ENCODE peak calls at places on chromosomes 2 and 18, in ten cellular contexts. One of them, this sample, is unnamed. For H3K4me1, the result is how much of the 10 kb centered on the place peaks cover.

GRCh38 chr2:23541453-23542334 is 156.7 kb downstream of the KLHL29 start:
- DNase-seq in body of pancreas: no peak
- DNase-seq in Peyer's patch: no peak
- DNase-seq in IMR-90: no peak
- DNase-seq in A549: no peak
- DNase-seq in H1: no peak
- DNase-seq in heart left ventricle: no peak
- DNase-seq in uterus: peak
- DNase-seq in sigmoid colon: peak
- DNase-seq in adrenal gland: peak
- DNase-seq in this sample: no peak

GRCh38 chr18:8949206-8949605 is 153.3 kb upstream of the NDUFV2 start:
- DNase-seq in body of pancreas: no peak
- DNase-seq in IMR-90: peak
- DNase-seq in adrenal gland: no peak
- DNase-seq in A549: no peak
- DNase-seq in H1: no peak
- DNase-seq in heart left ventricle: no peak
- DNase-seq in sigmoid colon: peak
- DNase-seq in uterus: no peak
- DNase-seq in Peyer's patch: no peak
- DNase-seq in this sample: no peak

GRCh38 chr18:9156604-9157249 is 20.1 kb downstream of the ANKRD12 start:
- DNase-seq in body of pancreas: no peak
- DNase-seq in heart left ventricle: no peak
- DNase-seq in adrenal gland: no peak
- DNase-seq in sigmoid colon: no peak
- DNase-seq in A549: no peak
- DNase-seq in Peyer's patch: no peak
- DNase-seq in uterus: no peak
- DNase-seq in H1: no peak
- DNase-seq in IMR-90: no peak
- DNase-seq in this sample: no peak

GRCh38 chr2:73877071-73877802 is 15.6 kb upstream of the ACTG2 start:
- DNase-seq in H1: no peak
- DNase-seq in adrenal gland: no peak
- DNase-seq in uterus: no peak
- DNase-seq in sigmoid colon: no peak
- DNase-seq in A549: no peak
- DNase-seq in body of pancreas: no peak
- DNase-seq in IMR-90: no peak
- DNase-seq in Peyer's patch: no peak
- DNase-seq in heart left ventricle: no peak
- DNase-seq in this sample: no peak

GRCh38 chr2:205370726-205371125 is 311.6 kb upstream of the NRP2 start:
- DNase-seq in heart left ventricle: no peak
- DNase-seq in body of pancreas: no peak
- DNase-seq in sigmoid colon: no peak
- DNase-seq in IMR-90: no peak
- DNase-seq in uterus: no peak
- DNase-seq in Peyer's patch: no peak
- DNase-seq in A549: no peak
- DNase-seq in H1: no peak
- DNase-seq in adrenal gland: no peak
- DNase-seq in this sample: no peak

GRCh38 chr18:46917108-46917807 is at the start of the genes KATNAL2 and PIAS2:
- DNase-seq in IMR-90: peak
- DNase-seq in body of pancreas: peak
- DNase-seq in uterus: peak
- DNase-seq in A549: peak
- DNase-seq in heart left ventricle: peak
- DNase-seq in H1: peak
- DNase-seq in Peyer's patch: peak
- DNase-seq in adrenal gland: peak
- DNase-seq in sigmoid colon: peak
- DNase-seq in this sample: peak

GRCh38 chr18:69898241-69898861 is 49.3 kb downstream of the CD226 start:
- DNase-seq in adrenal gland: no peak
- DNase-seq in heart left ventricle: no peak
- DNase-seq in body of pancreas: no peak
- DNase-seq in H1: no peak
- DNase-seq in IMR-90: no peak
- DNase-seq in A549: no peak
- DNase-seq in sigmoid colon: no peak
- DNase-seq in Peyer's patch: no peak
- DNase-seq in uterus: no peak
- DNase-seq in this sample: no peak

GRCh38 chr18:1906421-1906820 is 664.9 kb downstream of the METTL4 start:
- DNase-seq in body of pancreas: no peak
- DNase-seq in IMR-90: no peak
- DNase-seq in H1: no peak
- DNase-seq in adrenal gland: no peak
- DNase-seq in A549: no peak
- DNase-seq in sigmoid colon: no peak
- DNase-seq in uterus: no peak
- DNase-seq in heart left ventricle: no peak
- DNase-seq in Peyer's patch: no peak
- DNase-seq in this sample: no peak

GRCh38 chr18:50009772-50010171 is 185.2 kb downstream of the MYO5B start:
- DNase-seq in Peyer's patch: peak
- DNase-seq in heart left ventricle: no peak
- DNase-seq in H1: peak
- DNase-seq in adrenal gland: peak
- DNase-seq in IMR-90: peak
- DNase-seq in A549: peak
- DNase-seq in sigmoid colon: no peak
- DNase-seq in uterus: no peak
- DNase-seq in body of pancreas: peak
- DNase-seq in this sample: no peak

GRCh38 chr2:236241181-236242056 is 22.8 kb downstream of the ASB18 start:
- DNase-seq in A549: no peak
- DNase-seq in H1: no peak
- DNase-seq in body of pancreas: no peak
- DNase-seq in Peyer's patch: no peak
- DNase-seq in adrenal gland: no peak
- DNase-seq in sigmoid colon: no peak
- DNase-seq in uterus: no peak
- DNase-seq in IMR-90: no peak
- DNase-seq in heart left ventricle: no peak
- DNase-seq in this sample: no peak

GRCh38 chr2:149692837-149693518 is 105.4 kb upstream of the MMADHC start:
- DNase-seq in A549: no peak
- DNase-seq in uterus: no peak
- DNase-seq in adrenal gland: no peak
- DNase-seq in body of pancreas: no peak
- DNase-seq in sigmoid colon: no peak
- DNase-seq in heart left ventricle: no peak
- DNase-seq in IMR-90: peak
- DNase-seq in Peyer's patch: no peak
- DNase-seq in H1: no peak
- DNase-seq in this sample: no peak

GRCh38 chr18:67104700-67105284 is 411.7 kb downstream of the DSEL start:
- DNase-seq in A549: peak
- DNase-seq in uterus: no peak
- DNase-seq in body of pancreas: peak
- DNase-seq in H1: peak
- DNase-seq in adrenal gland: peak
- DNase-seq in Peyer's patch: no peak
- DNase-seq in heart left ventricle: no peak
- DNase-seq in IMR-90: peak
- DNase-seq in sigmoid colon: no peak
- DNase-seq in this sample: no peak

GRCh38 chr2:172674034-172674967 is 61.3 kb upstream of the RAPGEF4 start:
- DNase-seq in Peyer's patch: no peak
- DNase-seq in heart left ventricle: peak
- DNase-seq in sigmoid colon: no peak
- DNase-seq in body of pancreas: peak
- DNase-seq in A549: no peak
- DNase-seq in H1: peak
- DNase-seq in IMR-90: no peak
- DNase-seq in adrenal gland: peak
- DNase-seq in uterus: no peak
- DNase-seq in this sample: peak

GRCh38 chr2:172330060-172330671 is 97.2 kb upstream of the ITGA6 start:
- DNase-seq in IMR-90: no peak
- DNase-seq in A549: no peak
- DNase-seq in uterus: no peak
- DNase-seq in H1: no peak
- DNase-seq in Peyer's patch: peak
- DNase-seq in heart left ventricle: no peak
- DNase-seq in body of pancreas: peak
- DNase-seq in sigmoid colon: no peak
- DNase-seq in adrenal gland: no peak
- DNase-seq in this sample: no peak

GRCh38 chr2:101697124-101697793 is at the start of gene MAP4K4:
- DNase-seq in heart left ventricle: peak
- DNase-seq in IMR-90: peak
- DNase-seq in H1: peak
- DNase-seq in adrenal gland: peak
- DNase-seq in A549: peak
- DNase-seq in uterus: peak
- DNase-seq in sigmoid colon: peak
- DNase-seq in Peyer's patch: peak
- DNase-seq in body of pancreas: peak
- DNase-seq in this sample: peak
- TF ChIP-seq CTCF in heart left ventricle: peak
- TF ChIP-seq CTCF in IMR-90: peak
- TF ChIP-seq CTCF in H1: no peak
- TF ChIP-seq CTCF in adrenal gland: no peak
- TF ChIP-seq CTCF in A549: peak
- TF ChIP-seq CTCF in uterus: peak
- TF ChIP-seq CTCF in sigmoid colon: peak
- TF ChIP-seq CTCF in Peyer's patch: no peak
- TF ChIP-seq CTCF in body of pancreas: no peak
- TF ChIP-seq CTCF in this sample: peak

DNA sequence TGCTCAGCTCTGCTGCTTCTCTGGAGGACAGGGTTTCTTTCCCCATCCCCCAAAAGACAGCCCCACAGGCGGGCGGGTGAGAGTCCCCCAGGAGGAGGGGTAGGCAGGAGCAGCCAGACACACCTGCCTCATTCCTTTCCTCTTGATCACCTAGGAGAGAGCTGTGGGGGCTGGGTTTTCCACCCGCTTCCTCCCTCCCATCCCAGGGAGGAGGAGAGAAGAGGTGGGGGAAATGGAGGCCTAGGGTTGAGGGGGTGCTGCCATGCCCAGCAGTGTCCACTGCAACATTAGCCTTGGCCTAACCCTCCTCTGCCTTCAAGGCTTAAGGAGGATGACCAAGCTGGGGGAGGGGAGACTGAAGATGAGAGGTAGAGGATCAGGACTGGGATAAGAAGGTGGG is 14.7 kb downstream of the WNT10A start:
- DNase-seq in adrenal gland: no peak
- DNase-seq in H1: no peak
- DNase-seq in heart left ventricle: no peak
- DNase-seq in Peyer's patch: no peak
- DNase-seq in body of pancreas: no peak
- DNase-seq in A549: no peak
- DNase-seq in uterus: no peak
- DNase-seq in IMR-90: no peak
- DNase-seq in sigmoid colon: no peak
- DNase-seq in this sample: no peak
- H3K4me1 ChIP-seq in adrenal gland: under half
- H3K4me1 ChIP-seq in H1: under half
- H3K4me1 ChIP-seq in heart left ventricle: under half
- H3K4me1 ChIP-seq in Peyer's patch: under half
- H3K4me1 ChIP-seq in body of pancreas: under half
- H3K4me1 ChIP-seq in A549: under half
- H3K4me1 ChIP-seq in uterus: under half
- H3K4me1 ChIP-seq in IMR-90: under half
- H3K4me1 ChIP-seq in sigmoid colon: under half
- H3K4me1 ChIP-seq in this sample: half or more

GRCh38 chr2:200901459-200902072 is 12.4 kb downstream of the NIF3L1 start:
- DNase-seq in body of pancreas: peak
- DNase-seq in A549: peak
- DNase-seq in H1: peak
- DNase-seq in heart left ventricle: no peak
- DNase-seq in IMR-90: peak
- DNase-seq in adrenal gland: peak
- DNase-seq in sigmoid colon: peak
- DNase-seq in uterus: peak
- DNase-seq in Peyer's patch: no peak
- DNase-seq in this sample: no peak

GRCh38 chr2:200909958-200910357 is 20.8 kb downstream of the NIF3L1 start:
- DNase-seq in A549: no peak
- DNase-seq in uterus: no peak
- DNase-seq in H1: no peak
- DNase-seq in IMR-90: no peak
- DNase-seq in sigmoid colon: no peak
- DNase-seq in adrenal gland: no peak
- DNase-seq in heart left ventricle: no peak
- DNase-seq in body of pancreas: no peak
- DNase-seq in Peyer's patch: no peak
- DNase-seq in this sample: no peak

GRCh38 chr2:200905618-200906296 is 16.6 kb downstream of the NIF3L1 start:
- DNase-seq in body of pancreas: peak
- DNase-seq in sigmoid colon: no peak
- DNase-seq in IMR-90: peak
- DNase-seq in adrenal gland: peak
- DNase-seq in uterus: peak
- DNase-seq in H1: no peak
- DNase-seq in heart left ventricle: peak
- DNase-seq in A549: peak
- DNase-seq in Peyer's patch: peak
- DNase-seq in this sample: peak
- TF ChIP-seq POLR2A in body of pancreas: no peak
- TF ChIP-seq POLR2A in sigmoid colon: no peak
- TF ChIP-seq POLR2A in IMR-90: no peak
- TF ChIP-seq POLR2A in adrenal gland: no peak
- TF ChIP-seq POLR2A in uterus: no peak
- TF ChIP-seq POLR2A in H1: no peak
- TF ChIP-seq POLR2A in heart left ventricle: no peak
- TF ChIP-seq POLR2A in A549: no peak
- TF ChIP-seq POLR2A in Peyer's patch: no peak
- TF ChIP-seq POLR2A in this sample: no peak

DNA sequence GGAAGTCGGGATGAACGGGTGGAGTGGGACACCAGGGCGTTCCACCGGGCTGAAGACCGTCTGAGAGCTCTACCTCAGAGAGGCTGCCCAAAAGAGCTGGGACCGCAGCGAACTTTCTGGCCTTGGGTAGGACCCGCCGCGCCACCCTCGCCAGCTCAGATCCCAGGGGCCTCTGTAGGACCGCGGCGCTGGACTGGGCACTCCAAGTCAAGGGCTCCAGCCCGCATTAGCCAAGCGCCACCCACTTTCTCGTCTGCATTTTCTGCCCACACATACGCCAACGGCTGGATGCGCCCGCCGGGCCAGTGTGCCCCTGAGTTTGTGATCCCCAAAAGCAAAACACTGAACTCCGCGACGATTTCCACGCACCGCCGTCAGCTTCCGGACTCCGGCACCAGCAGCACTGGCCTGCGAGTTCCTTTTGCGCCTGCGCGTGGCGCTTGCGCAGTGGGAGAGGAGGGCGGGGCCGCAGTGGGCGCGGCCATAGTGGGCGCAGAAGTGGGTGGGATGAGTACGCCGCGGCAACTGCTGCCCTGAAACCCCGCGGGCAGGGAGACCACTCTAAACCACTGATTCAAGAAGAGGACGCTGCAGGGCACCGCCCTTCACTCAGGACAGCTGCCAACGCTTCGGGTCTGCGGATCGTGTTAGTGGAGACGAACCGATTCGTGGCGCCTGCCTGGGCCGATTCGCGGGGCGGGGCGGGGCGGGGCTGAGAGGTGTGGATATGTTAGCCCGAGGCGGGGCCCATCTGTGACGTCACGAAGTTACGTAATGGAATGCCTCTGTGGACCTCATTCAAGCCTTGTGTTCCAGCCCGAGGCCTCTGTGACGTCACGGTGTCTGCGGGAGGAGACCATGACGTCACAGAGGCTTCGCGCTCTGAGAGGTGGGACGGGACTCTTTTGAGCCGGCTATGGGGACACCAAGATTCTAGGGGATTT is 10.5 kb downstream of the OSR1 start:
- DNase-seq in body of pancreas: peak
- DNase-seq in A549: peak
- DNase-seq in sigmoid colon: peak
- DNase-seq in heart left ventricle: peak
- DNase-seq in H1: no peak
- DNase-seq in uterus: peak
- DNase-seq in adrenal gland: peak
- DNase-seq in IMR-90: peak
- DNase-seq in Peyer's patch: peak
- DNase-seq in this sample: peak
- TF ChIP-seq CTCF in body of pancreas: peak
- TF ChIP-seq CTCF in A549: no peak
- TF ChIP-seq CTCF in sigmoid colon: no peak
- TF ChIP-seq CTCF in heart left ventricle: no peak
- TF ChIP-seq CTCF in H1: no peak
- TF ChIP-seq CTCF in uterus: no peak
- TF ChIP-seq CTCF in adrenal gland: no peak
- TF ChIP-seq CTCF in IMR-90: no peak
- TF ChIP-seq CTCF in Peyer's patch: no peak
- TF ChIP-seq CTCF in this sample: no peak